ENCODE peak calls at places on chromosomes 11 and 22, in six cellular contexts. One of them, this sample, is unnamed.

GRCh38 chr11:26891501-26891900 is 102.4 kb upstream of the FIBIN start:
- DNase-seq in ovary: no peak
- DNase-seq in Peyer's patch: no peak
- DNase-seq in adrenal gland: no peak
- DNase-seq in GM12891: no peak
- DNase-seq in lower leg skin: no peak
- DNase-seq in this sample: no peak

GRCh38 chr11:60765355-60765754 is 8.7 kb downstream of the MS4A15 start:
- DNase-seq in GM12891: no peak
- DNase-seq in ovary: no peak
- DNase-seq in Peyer's patch: no peak
- DNase-seq in adrenal gland: no peak
- DNase-seq in lower leg skin: no peak
- DNase-seq in this sample: no peak

GRCh38 chr22:41445171-41446056 is 1.2 kb downstream of the TOB2 start:
- DNase-seq in Peyer's patch: peak; percentile 36
- DNase-seq in GM12891: no peak
- DNase-seq in ovary: peak; percentile 55
- DNase-seq in lower leg skin: no peak
- DNase-seq in adrenal gland: peak; percentile 51
- DNase-seq in this sample: peak; percentile 71

GRCh38 chr11:57801185-57801490 is 39.5 kb downstream of the CTNND1 start:
- DNase-seq in Peyer's patch: no peak
- DNase-seq in adrenal gland: no peak
- DNase-seq in lower leg skin: no peak
- DNase-seq in ovary: no peak
- DNase-seq in GM12891: no peak
- DNase-seq in this sample: no peak

GRCh38 chr11:584287-584686 is 8.0 kb downstream of the PHRF1 start:
- DNase-seq in lower leg skin: no peak
- DNase-seq in Peyer's patch: no peak
- DNase-seq in adrenal gland: no peak
- DNase-seq in GM12891: no peak
- DNase-seq in ovary: no peak
- DNase-seq in this sample: no peak

GRCh38 chr11:131033151-131033651 is 116.9 kb upstream of the SNX19 start:
- DNase-seq in GM12891: no peak
- DNase-seq in lower leg skin: no peak
- DNase-seq in adrenal gland: peak; percentile 72
- DNase-seq in ovary: no peak
- DNase-seq in Peyer's patch: no peak
- DNase-seq in this sample: no peak

GRCh38 chr11:16612801-16613400 is 125.5 kb upstream of the C11orf58 start:
- DNase-seq in GM12891: no peak
- DNase-seq in ovary: no peak
- DNase-seq in Peyer's patch: no peak
- DNase-seq in lower leg skin: no peak
- DNase-seq in adrenal gland: no peak
- DNase-seq in this sample: no peak

GRCh38 chr11:100682247-100682969 is 4.7 kb upstream of the ARHGAP42 start:
- DNase-seq in GM12891: no peak
- DNase-seq in ovary: no peak
- DNase-seq in Peyer's patch: no peak
- DNase-seq in lower leg skin: no peak
- DNase-seq in adrenal gland: no peak
- DNase-seq in this sample: no peak

GRCh38 chr22:46769191-46769675 is 6.8 kb downstream of the TBC1D22A start:
- DNase-seq in ovary: no peak
- DNase-seq in adrenal gland: no peak
- DNase-seq in GM12891: no peak
- DNase-seq in Peyer's patch: peak; percentile 69
- DNase-seq in lower leg skin: no peak
- DNase-seq in this sample: no peak

GRCh38 chr11:121372028-121372427 is 79.5 kb downstream of the SC5D start:
- DNase-seq in GM12891: no peak
- DNase-seq in Peyer's patch: no peak
- DNase-seq in adrenal gland: no peak
- DNase-seq in ovary: no peak
- DNase-seq in lower leg skin: no peak
- DNase-seq in this sample: no peak

GRCh38 chr11:96228472-96228871 is 114.5 kb downstream of the MAML2 start:
- DNase-seq in Peyer's patch: no peak
- DNase-seq in ovary: peak; percentile 83
- DNase-seq in lower leg skin: peak; percentile 94
- DNase-seq in GM12891: no peak
- DNase-seq in adrenal gland: peak; percentile 82
- DNase-seq in this sample: no peak

GRCh38 chr11:117809236-117810055 is 12.4 kb upstream of the DSCAML1 start:
- DNase-seq in GM12891: no peak
- DNase-seq in ovary: peak; percentile 71
- DNase-seq in lower leg skin: no peak
- DNase-seq in Peyer's patch: peak; percentile 51
- DNase-seq in adrenal gland: peak; percentile 66
- DNase-seq in this sample: peak; percentile 20

GRCh38 chr11:2569321-2569721 is 124.5 kb downstream of the KCNQ1 start:
- DNase-seq in ovary: peak; percentile 28
- DNase-seq in adrenal gland: no peak
- DNase-seq in Peyer's patch: no peak
- DNase-seq in lower leg skin: no peak
- DNase-seq in GM12891: no peak
- DNase-seq in this sample: no peak

GRCh38 chr11:44524751-44525171 is 40.7 kb upstream of the CD82 start:
- DNase-seq in Peyer's patch: no peak
- DNase-seq in GM12891: no peak
- DNase-seq in adrenal gland: no peak
- DNase-seq in lower leg skin: no peak
- DNase-seq in ovary: no peak
- DNase-seq in this sample: no peak

GRCh38 chr11:32079511-32079910 is 11.4 kb upstream of the RCN1 start:
- DNase-seq in GM12891: no peak
- DNase-seq in lower leg skin: no peak
- DNase-seq in ovary: no peak
- DNase-seq in Peyer's patch: no peak
- DNase-seq in adrenal gland: no peak
- DNase-seq in this sample: no peak

GRCh38 chr11:798093-798713 is at the start of gene SLC25A22:
- DNase-seq in GM12891: peak; percentile 99
- DNase-seq in Peyer's patch: peak; percentile 79
- DNase-seq in ovary: peak; percentile 89
- DNase-seq in lower leg skin: peak; percentile 93
- DNase-seq in adrenal gland: peak; percentile 73
- DNase-seq in this sample: peak; percentile 86

GRCh38 chr11:67344264-67344663 is 9.1 kb downstream of the POLD4 start:
- DNase-seq in Peyer's patch: peak; percentile 54
- DNase-seq in ovary: no peak
- DNase-seq in lower leg skin: no peak
- DNase-seq in adrenal gland: no peak
- DNase-seq in GM12891: no peak
- DNase-seq in this sample: no peak

DNA sequence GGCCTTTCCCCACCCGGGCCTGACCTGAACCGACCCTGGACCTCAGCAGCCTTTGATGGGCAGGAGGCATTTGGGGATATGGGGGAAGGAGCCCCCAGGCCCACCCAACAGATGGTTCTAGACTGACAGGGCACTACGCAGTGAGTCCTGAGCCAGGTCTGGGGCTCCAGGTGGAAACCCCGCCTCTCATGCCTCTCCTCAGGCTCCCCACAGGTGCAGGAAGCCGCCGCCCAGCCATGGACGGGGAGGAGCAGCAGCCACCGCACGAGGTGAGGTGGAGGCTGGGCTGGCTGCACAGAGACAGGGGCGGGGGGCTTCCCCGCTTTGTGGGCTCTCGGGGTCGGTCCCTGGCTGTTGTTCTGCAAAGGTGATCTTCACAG is 7.1 kb downstream of the TRABD start:
- DNase-seq in ovary: no peak
- DNase-seq in Peyer's patch: peak; percentile 84
- DNase-seq in lower leg skin: no peak
- DNase-seq in GM12891: no peak
- DNase-seq in adrenal gland: no peak
- DNase-seq in this sample: no peak
- TF ChIP-seq POLR2A in ovary: no peak
- TF ChIP-seq POLR2A in Peyer's patch: no peak
- TF ChIP-seq POLR2A in lower leg skin: no peak
- TF ChIP-seq POLR2A in GM12891: no peak
- TF ChIP-seq POLR2A in adrenal gland: no peak
- TF ChIP-seq POLR2A in this sample: no peak

DNA sequence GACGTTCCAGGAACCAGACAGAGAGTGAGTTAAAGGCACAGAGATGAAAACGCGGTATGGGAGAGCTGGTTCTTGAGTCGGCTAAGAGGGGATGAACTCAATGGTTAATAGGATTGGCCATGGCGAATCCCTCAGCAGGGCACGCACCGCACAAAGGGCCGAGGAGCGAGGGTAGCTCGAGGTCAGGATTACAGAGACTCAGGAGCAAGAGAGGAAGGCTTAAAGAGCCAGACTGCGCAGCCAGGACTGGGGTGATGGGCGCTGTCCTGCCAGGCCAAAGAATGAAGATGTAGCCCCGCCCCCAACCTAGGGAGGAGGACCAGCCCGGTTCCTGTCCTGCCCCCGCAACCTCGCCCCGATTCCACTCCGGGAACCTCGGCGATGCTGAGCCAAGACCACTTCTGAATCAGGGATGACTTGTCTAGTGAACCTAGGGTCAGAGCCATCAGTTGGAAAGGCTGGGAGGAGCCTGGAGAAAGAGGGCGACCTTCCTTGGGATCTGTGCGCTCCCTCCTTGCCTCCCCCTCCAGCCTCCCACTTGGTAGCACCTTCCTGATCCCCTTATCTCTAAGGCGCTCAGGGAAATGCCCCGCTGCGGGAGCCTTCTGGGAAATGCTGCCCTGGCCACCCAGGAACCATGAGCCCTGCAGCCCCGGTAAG is at the start of gene PLEKHB1:
- DNase-seq in Peyer's patch: no peak
- DNase-seq in ovary: no peak
- DNase-seq in lower leg skin: no peak
- DNase-seq in adrenal gland: no peak
- DNase-seq in GM12891: no peak
- DNase-seq in this sample: no peak
- TF ChIP-seq POLR2A in Peyer's patch: no peak
- TF ChIP-seq POLR2A in ovary: no peak
- TF ChIP-seq POLR2A in lower leg skin: no peak
- TF ChIP-seq POLR2A in adrenal gland: no peak
- TF ChIP-seq POLR2A in GM12891: no peak
- TF ChIP-seq POLR2A in this sample: no peak

GRCh38 chr11:78417175-78417887 is at the start of gene GAB2:
- DNase-seq in GM12891: no peak
- DNase-seq in lower leg skin: peak; percentile 85
- DNase-seq in ovary: no peak
- DNase-seq in adrenal gland: no peak
- DNase-seq in Peyer's patch: no peak
- DNase-seq in this sample: no peak
- TF ChIP-seq POLR2A in GM12891: no peak
- TF ChIP-seq POLR2A in lower leg skin: no peak
- TF ChIP-seq POLR2A in ovary: no peak
- TF ChIP-seq POLR2A in adrenal gland: no peak
- TF ChIP-seq POLR2A in Peyer's patch: peak; percentile 5
- TF ChIP-seq POLR2A in this sample: no peak

GRCh38 chr11:9460322-9461067 is at the start of gene ZNF143:
- DNase-seq in Peyer's patch: peak; percentile 99
- DNase-seq in lower leg skin: peak; percentile 100
- DNase-seq in GM12891: peak; percentile 77
- DNase-seq in ovary: peak; percentile 100
- DNase-seq in adrenal gland: peak; percentile 100
- DNase-seq in this sample: peak; percentile 100
- TF ChIP-seq POLR2A in Peyer's patch: peak; percentile 93
- TF ChIP-seq POLR2A in lower leg skin: peak; percentile 93
- TF ChIP-seq POLR2A in GM12891: peak; percentile 84
- TF ChIP-seq POLR2A in ovary: peak; percentile 98
- TF ChIP-seq POLR2A in adrenal gland: peak; percentile 94
- TF ChIP-seq POLR2A in this sample: peak; percentile 94

DNA sequence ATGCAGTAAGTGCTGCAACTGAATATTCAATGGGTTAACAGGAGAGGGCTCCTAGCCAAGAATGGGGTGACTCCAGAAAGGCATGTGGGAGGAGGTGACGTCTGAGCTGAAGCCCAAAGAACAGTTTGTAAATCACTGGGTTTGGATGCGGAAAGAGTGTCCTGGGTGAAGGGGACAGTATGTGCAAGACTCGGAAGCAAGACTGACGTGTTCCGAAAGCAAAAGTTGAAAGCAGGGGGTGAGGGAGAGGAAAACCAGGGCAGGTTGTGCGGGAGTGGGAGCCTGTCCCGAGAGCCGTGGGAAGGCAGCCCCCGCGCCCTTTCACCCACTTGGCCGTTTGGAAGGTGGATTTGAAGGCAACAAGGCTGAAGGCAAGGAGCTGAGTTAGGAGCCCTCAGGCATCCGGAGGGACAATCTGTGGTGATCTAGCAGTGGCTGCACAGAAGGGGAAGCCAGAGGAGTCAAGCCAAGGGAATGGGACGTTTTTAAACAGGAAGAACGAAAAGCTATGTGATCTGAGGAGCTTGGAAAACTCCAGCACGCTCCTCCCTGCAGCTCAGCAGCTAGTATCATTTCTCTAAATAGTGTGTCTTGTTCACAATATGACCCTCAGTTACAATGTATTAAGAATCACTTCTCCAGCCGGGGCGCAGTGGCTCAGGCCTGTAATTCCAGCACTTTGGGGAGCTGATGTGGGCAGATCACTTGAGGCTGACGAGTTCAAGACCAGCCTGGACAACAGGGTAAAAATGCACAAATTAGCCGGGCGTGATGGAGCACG is 7.7 kb downstream of the SLC25A18 start:
- DNase-seq in GM12891: no peak
- DNase-seq in Peyer's patch: peak; percentile 19
- DNase-seq in adrenal gland: peak; percentile 74
- DNase-seq in lower leg skin: peak; percentile 93
- DNase-seq in ovary: peak; percentile 85
- DNase-seq in this sample: no peak
- TF ChIP-seq POLR2A in GM12891: no peak
- TF ChIP-seq POLR2A in Peyer's patch: no peak
- TF ChIP-seq POLR2A in adrenal gland: peak; percentile 21
- TF ChIP-seq POLR2A in lower leg skin: no peak
- TF ChIP-seq POLR2A in ovary: peak; percentile 20
- TF ChIP-seq POLR2A in this sample: no peak

DNA sequence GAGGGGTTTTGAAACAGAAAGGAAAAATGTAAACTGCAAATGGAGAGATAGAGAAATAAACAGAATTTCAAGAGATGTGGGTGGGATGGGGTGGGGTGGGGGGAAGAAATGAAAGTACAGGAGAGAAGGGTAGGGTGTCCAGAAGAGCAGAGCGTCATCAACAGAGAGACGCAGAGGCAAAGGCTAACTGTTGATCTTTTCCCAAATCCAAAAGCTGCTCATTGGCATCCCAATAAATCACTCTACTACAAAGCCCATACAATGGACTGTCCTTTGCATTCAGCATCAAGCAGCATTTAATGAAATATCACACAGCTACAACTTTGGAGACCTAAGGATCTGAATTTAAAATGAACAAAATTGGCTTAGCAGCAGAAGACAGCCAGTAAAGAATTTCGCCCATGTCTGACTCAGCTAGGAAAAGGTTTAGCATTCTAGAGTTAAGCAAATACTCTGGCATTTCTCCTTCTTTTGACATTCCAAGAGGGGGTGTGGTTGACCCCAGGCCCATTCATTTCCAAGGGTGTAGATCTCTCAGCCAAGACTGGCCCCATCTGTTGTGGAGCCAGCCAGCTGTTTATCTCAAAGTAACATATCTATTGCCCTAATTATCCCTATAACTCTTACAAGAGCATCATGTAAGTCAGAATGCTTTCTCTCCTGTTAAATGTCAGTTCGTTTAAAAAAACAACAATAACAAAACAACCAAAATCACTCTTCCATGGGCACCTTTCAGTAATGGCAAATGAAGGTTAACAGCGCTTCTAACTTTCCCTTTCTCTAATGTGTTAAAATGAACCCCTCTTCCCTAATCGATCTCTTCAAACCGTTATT is 1.4 kb downstream of the RAB30 start:
- DNase-seq in ovary: no peak
- DNase-seq in GM12891: no peak
- DNase-seq in Peyer's patch: no peak
- DNase-seq in lower leg skin: no peak
- DNase-seq in adrenal gland: peak; percentile 49
- DNase-seq in this sample: peak; percentile 60
- TF ChIP-seq POLR2A in ovary: no peak
- TF ChIP-seq POLR2A in GM12891: no peak
- TF ChIP-seq POLR2A in Peyer's patch: no peak
- TF ChIP-seq POLR2A in lower leg skin: no peak
- TF ChIP-seq POLR2A in adrenal gland: no peak
- TF ChIP-seq POLR2A in this sample: no peak